ENCODE peak calls at places on chromosomes 4 and X, in four cellular contexts. N, X, O and T are unnamed samples.

GRCh38 chrX:68060506-68061205 is 372.6 kb downstream of the OPHN1 start:
- DNase-seq in X (no peak), O (no peak), N (no peak), T (no peak)

GRCh38 chr4:88738714-88739366 is 41.2 kb upstream of the NAP1L5 start:
- DNase-seq in N (peak; percentile 85), O (no peak), X (no peak), T (no peak)

GRCh38 chr4:73918058-73918457 is 48.9 kb downstream of the CXCL1 start:
- DNase-seq in X (no peak), O (no peak), N (no peak), T (no peak)

GRCh38 chr4:76960014-76960413 is 10.5 kb downstream of the SEPTIN11 start:
- DNase-seq in X (no peak), O (no peak), N (peak; percentile 66), T (no peak)

GRCh38 chr4:3107271-3108185 is 33.0 kb downstream of the HTT start:
- DNase-seq in X (no peak), O (no peak), N (no peak), T (no peak)

GRCh38 chr4:148442830-148443549 is 776 bp upstream of the NR3C2 start:
- DNase-seq in N (no peak), X (peak; percentile 42), O (no peak), T (no peak)

GRCh38 chr4:15504041-15504440 is 34.4 kb downstream of the CC2D2A start:
- DNase-seq in O (no peak), N (no peak), X (no peak), T (no peak)

GRCh38 chr4:153428816-153429592 is 37.2 kb upstream of the TMEM131L start:
- DNase-seq in X (peak; percentile 33), O (no peak), N (no peak), T (no peak)

GRCh38 chrX:79182616-79183015 is 38.1 kb downstream of the GPR174 start:
- DNase-seq in X (no peak), N (no peak), O (no peak), T (no peak)

GRCh38 chr4:184453402-184454160 is 20.8 kb downstream of the IRF2 start:
- DNase-seq in X (no peak), O (no peak), N (peak; percentile 30), T (no peak)
- H3K27ac ChIP-seq in X (peak overlapping the region; percentile 23), O (peak overlapping the region; percentile 61), N (no peak overlapping the region), T (peak overlapping the region; percentile 15)

DNA sequence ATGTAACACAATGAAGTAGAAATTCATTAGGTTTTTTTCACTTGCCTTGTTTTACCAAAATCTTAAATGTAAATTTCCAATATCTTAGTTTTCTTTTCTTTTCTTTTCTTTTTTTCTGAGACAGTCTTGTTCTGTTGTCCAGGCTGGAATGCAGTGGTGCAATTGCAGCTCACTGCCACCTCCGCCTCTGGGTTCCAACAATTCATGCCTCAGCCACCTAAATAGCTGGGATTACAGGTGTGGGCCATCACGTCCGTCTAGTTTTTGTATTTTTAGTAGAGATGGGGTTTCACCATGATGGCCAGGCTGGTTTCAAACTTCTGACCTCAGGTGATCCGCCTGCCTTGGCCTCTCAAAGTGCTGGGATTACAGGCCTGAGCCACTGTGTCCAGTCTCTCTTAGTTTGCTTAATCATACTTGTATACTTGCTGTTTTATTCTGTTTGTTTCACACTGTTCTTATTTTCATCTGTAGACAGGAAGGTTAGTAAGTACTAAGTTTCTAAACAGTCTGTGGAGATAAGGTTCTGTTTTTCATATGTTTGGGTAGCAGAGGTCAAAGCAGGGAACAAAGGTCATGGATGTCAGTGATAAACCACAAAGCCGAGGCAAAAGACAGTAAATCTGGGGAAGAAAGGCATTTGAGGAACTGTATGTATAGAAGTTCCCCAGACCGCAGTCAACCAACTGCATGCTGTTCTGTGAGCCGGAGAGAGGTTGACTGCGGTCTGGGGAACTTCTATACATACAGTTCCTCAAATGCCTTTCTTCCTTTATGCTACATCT is 129.1 kb downstream of the CBR4 start:
- DNase-seq in X (no peak), N (peak; percentile 66), O (no peak), T (no peak)
- H3K4me3 ChIP-seq in X (no peak overlapping the region), N (no peak overlapping the region), O (no peak overlapping the region), T (no peak overlapping the region)

GRCh38 chrX:65677954-65678469 is 10.6 kb downstream of the MSN start:
- DNase-seq in X (peak; percentile 83), O (no peak), N (no peak), T (no peak)
- H3K27ac ChIP-seq in X (peak overlapping the region; percentile 98), O (no peak overlapping the region), N (no peak overlapping the region), T (peak overlapping the region; percentile 30)

GRCh38 chr4:87720094-87720691 is 70.1 kb downstream of the DMP1 start:
- DNase-seq in N (no peak), X (no peak), O (no peak), T (no peak)
- H3K4me3 ChIP-seq in N (no peak overlapping the region), X (no peak overlapping the region), O (no peak overlapping the region), T (no peak overlapping the region)

DNA sequence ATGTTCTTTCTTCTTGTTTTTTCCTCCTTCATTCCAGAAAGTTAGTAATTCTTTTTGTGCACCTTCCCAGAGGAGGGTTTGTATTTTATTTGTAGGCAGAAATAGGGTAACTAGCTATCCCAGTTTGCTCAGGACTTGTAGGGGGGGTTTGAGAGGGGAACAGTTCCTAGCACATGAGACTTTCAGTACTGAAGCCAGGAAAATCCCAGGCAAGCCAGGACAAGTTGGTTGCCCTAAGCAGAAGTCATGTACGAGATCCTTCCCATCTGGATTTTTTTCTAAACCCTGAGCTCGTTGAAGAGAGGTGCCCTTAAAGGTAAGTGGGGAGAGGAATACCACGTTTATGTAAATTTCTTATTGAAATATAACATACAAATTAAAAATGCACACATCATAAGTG is 15.6 kb upstream of the TAB3 start:
- DNase-seq in N (no peak), O (no peak), X (no peak), T (no peak)
- H3K27ac ChIP-seq in N (peak overlapping the region; percentile 65), O (no peak overlapping the region), X (peak overlapping the region; percentile 61), T (no peak overlapping the region)